ENCODE peak calls at places on chromosomes 4 and X, in four cellular contexts. M is retinal pigment epithelial cell; Q is CD8-positive, alpha-beta T cell; E is pancreas. W is an unnamed sample.

GRCh38 chr4:107733431-107733925 is 13.4 kb upstream of the PAPSS1 start:
- DNase-seq in E (no peak), Q (no peak), M (no peak), W (no peak)

GRCh38 chr4:173138636-173139035 is 30.0 kb upstream of the GALNT7 start:
- DNase-seq in M (no peak), Q (no peak), E (no peak), W (no peak)

GRCh38 chrX:150450519-150451177 is 87.5 kb downstream of the MAMLD1 start:
- DNase-seq in Q (no peak), M (no peak), E (no peak), W (no peak)

GRCh38 chrX:133953078-133953477 is 32.3 kb downstream of the GPC3 start:
- DNase-seq in Q (no peak), M (no peak), E (no peak), W (no peak)

GRCh38 chr4:150209140-150209829 is 131.0 kb downstream of the DCLK2 start:
- DNase-seq in M (no peak), E (peak; percentile 37), Q (no peak), W (no peak)

GRCh38 chr4:13783800-13784411 is 156.4 kb upstream of the BOD1L1 start:
- DNase-seq in E (no peak), M (no peak), Q (no peak), W (peak; percentile 67)

GRCh38 chrX:115233497-115234219 is at the start of gene LRCH2:
- DNase-seq in Q (no peak), M (no peak), E (no peak), W (no peak)

GRCh38 chr4:99821918-99822503 is 5.4 kb downstream of the DAPP1 start:
- DNase-seq in Q (no peak), E (no peak), M (no peak), W (no peak)

GRCh38 chr4:172553216-172553615 is 615.4 kb upstream of the GALNT7 start:
- DNase-seq in M (no peak), Q (no peak), E (no peak), W (no peak)

GRCh38 chr4:139014391-139015268 is 951 bp upstream of the NOCT start:
- DNase-seq in Q (no peak), E (no peak), M (peak; percentile 89), W (peak; percentile 90)

GRCh38 chr4:125739760-125740159 is 425.0 kb downstream of the FAT4 start:
- DNase-seq in Q (no peak), M (peak; percentile 42), E (no peak), W (no peak)

GRCh38 chr4:57037982-57038604 is 59.4 kb downstream of the POLR2B start:
- DNase-seq in Q (no peak), E (peak; percentile 51), M (no peak), W (no peak)

GRCh38 chr4:34964613-34965012 is 1279.7 kb downstream of the ARAP2 start:
- DNase-seq in M (no peak), E (no peak), Q (no peak), W (no peak)

GRCh38 chr4:78560296-78560963 is 8.9 kb downstream of the ANXA3 start:
- DNase-seq in E (no peak), M (peak; percentile 88), Q (no peak), W (peak; percentile 69)

GRCh38 chr4:159238631-159239030 is 135.8 kb downstream of the RAPGEF2 start:
- DNase-seq in M (peak; percentile 8), Q (no peak), E (no peak), W (no peak)

GRCh38 chr4:89645512-89645911 is 191.4 kb downstream of the SNCA start:
- DNase-seq in Q (no peak), E (no peak), M (no peak), W (no peak)

GRCh38 chr4:134326866-134327265 is 125.3 kb upstream of the PABPC4L start:
- DNase-seq in M (no peak), Q (no peak), E (no peak), W (no peak)

GRCh38 chr4:6116696-6117285 is 83.6 kb downstream of the JAKMIP1 start:
- DNase-seq in Q (no peak), E (peak; percentile 14), M (no peak), W (no peak)

GRCh38 chr4:24775750-24776149 is 19.6 kb upstream of the SOD3 start:
- DNase-seq in M (no peak), E (no peak), Q (no peak), W (no peak)

GRCh38 chr4:45539142-45539814 is 584.6 kb downstream of the GABRG1 start:
- DNase-seq in E (no peak), Q (no peak), M (no peak), W (no peak)

GRCh38 chr4:181684310-181684709 is 558.9 kb upstream of the TENM3 start:
- DNase-seq in E (no peak), M (no peak), Q (no peak), W (no peak)

GRCh38 chr4:128711361-128711760 is 98.1 kb upstream of the JADE1 start:
- DNase-seq in M (peak; percentile 56), Q (no peak), E (no peak), W (no peak)

GRCh38 chr4:1410491-1411325 is 4.5 kb upstream of the NKX1-1 start:
- DNase-seq in Q (peak; percentile 25), E (peak; percentile 27), M (peak; percentile 4), W (no peak)

GRCh38 chrX:118116308-118117068 is at the start of gene KLHL13:
- DNase-seq in Q (no peak), E (peak; percentile 41), M (no peak), W (no peak)

GRCh38 chr4:39480902-39481695 is 22.2 kb downstream of the LIAS start:
- DNase-seq in E (no peak), M (no peak), Q (no peak), W (no peak)

GRCh38 chr4:25759101-25759500 is 103.5 kb downstream of the SLC34A2 start:
- DNase-seq in E (no peak), Q (no peak), M (no peak), W (no peak)

GRCh38 chr4:29085748-29086147 is 1634.4 kb upstream of the PCDH7 start:
- DNase-seq in Q (no peak), M (no peak), E (no peak), W (no peak)

GRCh38 chr4:186216465-186217024 is 10.8 kb upstream of the KLKB1 start:
- DNase-seq in Q (no peak), E (no peak), M (no peak), W (no peak)

GRCh38 chr4:129167640-129168260 is 71.8 kb downstream of the C4orf33 start:
- DNase-seq in E (peak; percentile 49), M (no peak), Q (no peak), W (no peak)

GRCh38 chr4:156558365-156559025 is 413.1 kb downstream of the PDGFC start:
- DNase-seq in E (no peak), M (no peak), Q (no peak), W (no peak)

GRCh38 chr4:73776363-73776762 is 36.0 kb downstream of the CXCL8 start:
- DNase-seq in E (peak; percentile 49), M (peak; percentile 62), Q (no peak), W (peak; percentile 67)

GRCh38 chrX:119941336-119941735 is 2.2 kb downstream of the NKAP start:
- DNase-seq in M (no peak), Q (no peak), E (no peak), W (no peak)

GRCh38 chr4:107625503-107625902 is 94.5 kb downstream of the PAPSS1 start:
- DNase-seq in Q (no peak), M (no peak), E (no peak), W (no peak)

GRCh38 chr4:110611968-110612447 is 10.9 kb downstream of the PITX2 start:
- DNase-seq in Q (no peak), E (no peak), M (no peak), W (no peak)
- H3K4me3 ChIP-seq in Q (no peak overlapping the region), E (no peak overlapping the region), M (no peak overlapping the region), W (no peak overlapping the region)

GRCh38 chrX:103539695-103540094 is 20.4 kb upstream of the RAB40A start:
- DNase-seq in Q (no peak), E (no peak), M (no peak), W (no peak)
- TF ChIP-seq CTCF in Q (no peak), E (no peak), M (no peak), W (no peak)

GRCh38 chr4:64405761-64406160 is 3.5 kb downstream of the TECRL start:
- DNase-seq in E (no peak), M (no peak), Q (no peak), W (no peak)
- H3K4me3 ChIP-seq in E (no peak overlapping the region), M (no peak overlapping the region), Q (no peak overlapping the region), W (no peak overlapping the region)

DNA sequence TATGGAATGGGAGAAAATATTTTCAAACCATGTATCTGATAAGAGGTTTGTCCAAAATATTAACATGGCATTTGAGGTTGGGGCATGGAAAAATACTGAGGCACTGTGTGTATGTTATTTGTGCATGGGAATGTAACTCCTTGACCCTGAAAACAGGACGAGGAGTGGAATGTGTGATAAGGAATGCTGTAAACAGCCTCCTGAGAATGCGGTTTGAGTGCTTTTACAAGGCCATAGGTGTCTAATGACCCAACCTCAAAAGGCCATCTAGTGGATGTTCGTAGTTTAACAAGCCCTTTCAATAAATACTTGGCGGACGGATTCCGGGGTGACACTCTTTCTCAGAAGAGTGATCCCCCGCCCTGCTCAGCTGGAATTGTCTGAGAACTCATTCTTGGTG is 162.9 kb upstream of the USP9X start:
- DNase-seq in Q (no peak), E (no peak), M (peak; percentile 71), W (no peak)
- TF ChIP-seq CTCF in Q (no peak), E (no peak), M (peak; percentile 53), W (peak; percentile 44)

DNA sequence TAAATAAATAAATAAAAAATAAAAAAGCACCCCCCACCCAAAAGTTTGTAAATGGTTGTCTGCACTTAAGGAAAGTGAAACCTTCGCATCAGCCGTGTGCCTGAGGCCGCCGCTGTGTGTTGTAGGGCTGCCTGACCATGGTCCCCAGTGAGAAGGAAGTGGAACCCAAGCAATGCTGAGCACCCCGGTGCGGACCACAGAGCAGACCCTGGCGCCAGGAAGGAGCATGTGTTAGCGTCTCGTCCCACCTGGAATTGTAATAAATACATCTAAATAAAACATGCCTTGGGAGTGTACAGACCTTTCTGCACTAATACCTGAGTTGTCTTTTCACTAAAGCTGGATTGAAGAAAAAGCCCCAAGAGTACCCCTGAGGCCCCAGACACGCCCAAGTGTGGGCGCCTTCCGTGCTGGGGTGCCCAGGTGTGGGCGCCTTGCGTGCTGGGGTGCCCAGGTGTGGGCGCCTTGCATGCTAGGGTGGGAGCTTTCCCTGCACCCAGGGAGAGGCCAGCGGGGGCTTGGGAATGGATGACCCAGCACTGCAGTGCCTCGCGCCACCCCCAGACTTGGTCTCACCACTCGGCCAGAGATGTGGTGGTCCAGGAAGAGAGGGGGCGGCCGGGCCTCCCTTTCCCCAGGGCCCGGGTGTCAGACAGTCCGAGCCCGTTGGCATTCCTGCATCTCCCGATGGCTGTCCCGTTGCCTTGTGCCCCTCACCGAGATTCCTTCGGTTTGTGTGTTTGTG is 33.7 kb downstream of the HTT-AS start:
- DNase-seq in M (no peak), E (no peak), Q (no peak), W (no peak)
- H3K4me3 ChIP-seq in M (no peak overlapping the region), E (no peak overlapping the region), Q (peak overlapping the region; percentile 53), W (no peak overlapping the region)

GRCh38 chrX:48854898-48855297 is 19.5 kb upstream of the PCSK1N start:
- DNase-seq in Q (no peak), E (no peak), M (no peak), W (no peak)
- TF ChIP-seq CTCF in Q (no peak), E (no peak), M (peak; percentile 49), W (peak; percentile 22)

GRCh38 chrX:41828821-41829220 is 94.5 kb downstream of the CASK start:
- DNase-seq in E (no peak), Q (no peak), M (no peak), W (no peak)
- H3K4me3 ChIP-seq in E (no peak overlapping the region), Q (no peak overlapping the region), M (no peak overlapping the region), W (no peak overlapping the region)